ENCODE peak calls at places on chromosomes 5 and 9, in eight cellular contexts. P, F, O, Y, J, W, X and H are unnamed samples.

GRCh38 chr5:42992035-42992570 is 48.0 kb downstream of the ANXA2R start:
- DNase-seq in P (no peak), F (peak; percentile 72), O (peak; percentile 71), Y (peak; percentile 73), J (peak; percentile 84), W (peak; percentile 95), X (peak; percentile 91), H (peak; percentile 93)

GRCh38 chr9:93578844-93579243 is 2.5 kb downstream of the PHF2 start:
- DNase-seq in P (no peak), F (no peak), O (no peak), Y (no peak), J (no peak), W (no peak), X (peak; percentile 17), H (peak; percentile 34)

GRCh38 chr5:140312791-140313189 is 9.9 kb upstream of the PFDN1 start:
- DNase-seq in P (no peak), F (no peak), O (no peak), Y (no peak), J (no peak), W (no peak), X (no peak), H (no peak)

GRCh38 chr9:11275158-11275695 is 662.4 kb upstream of the PTPRD start:
- DNase-seq in P (no peak), F (no peak), O (no peak), Y (no peak), J (peak; percentile 5), W (no peak), X (no peak), H (no peak)

GRCh38 chr5:134555889-134556311 is 30.4 kb downstream of the JADE2 start:
- DNase-seq in P (peak; percentile 93), F (peak; percentile 97), O (no peak), Y (peak; percentile 72), J (peak; percentile 55), W (peak; percentile 89), X (no peak), H (no peak)

GRCh38 chr5:110414360-110414759 is 312.1 kb downstream of the TMEM232 start:
- DNase-seq in P (no peak), F (no peak), O (no peak), Y (no peak), J (no peak), W (no peak), X (no peak), H (no peak)

GRCh38 chr5:151078490-151079262 is 2.2 kb downstream of the TNIP1 start:
- DNase-seq in P (no peak), F (no peak), O (no peak), Y (no peak), J (peak; percentile 54), W (no peak), X (peak; percentile 56), H (no peak)

GRCh38 chr9:37862530-37862929 is 41.4 kb downstream of the SLC25A51 start:
- DNase-seq in P (no peak), F (no peak), O (no peak), Y (no peak), J (no peak), W (no peak), X (no peak), H (no peak)

GRCh38 chr9:73347720-73348119 is 196.1 kb downstream of the ANXA1 start:
- DNase-seq in P (no peak), F (no peak), O (no peak), Y (no peak), J (no peak), W (no peak), X (no peak), H (no peak)

DNA sequence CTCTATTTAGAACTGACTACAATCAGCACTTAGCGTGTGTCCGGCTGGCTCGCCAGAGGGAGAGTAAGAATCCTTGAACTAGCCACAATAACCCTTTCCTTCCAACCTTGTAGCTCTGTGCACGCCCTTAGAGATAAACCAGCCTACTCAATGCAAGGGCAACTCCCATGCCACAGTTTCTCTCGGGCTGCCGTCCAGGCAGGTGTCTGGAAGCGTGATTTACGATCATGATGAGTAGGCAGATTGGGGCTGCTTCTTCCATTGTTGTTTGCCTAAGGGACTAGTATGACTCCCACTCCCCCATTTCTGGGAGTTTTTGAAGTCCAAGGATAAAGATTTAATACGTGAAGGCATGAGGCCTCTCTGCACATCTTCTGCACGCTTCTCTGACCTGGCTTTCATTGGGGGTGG is 133.9 kb upstream of the MYO10 start:
- DNase-seq in P (peak; percentile 83), F (no peak), O (no peak), Y (no peak), J (no peak), W (no peak), X (no peak), H (no peak)
- H3K27ac ChIP-seq in P (peak overlapping the region; percentile 65), F (no peak overlapping the region), O (no peak overlapping the region), Y (no peak overlapping the region), J (no peak overlapping the region), W (no peak overlapping the region), X (no peak overlapping the region), H (no peak overlapping the region)

DNA sequence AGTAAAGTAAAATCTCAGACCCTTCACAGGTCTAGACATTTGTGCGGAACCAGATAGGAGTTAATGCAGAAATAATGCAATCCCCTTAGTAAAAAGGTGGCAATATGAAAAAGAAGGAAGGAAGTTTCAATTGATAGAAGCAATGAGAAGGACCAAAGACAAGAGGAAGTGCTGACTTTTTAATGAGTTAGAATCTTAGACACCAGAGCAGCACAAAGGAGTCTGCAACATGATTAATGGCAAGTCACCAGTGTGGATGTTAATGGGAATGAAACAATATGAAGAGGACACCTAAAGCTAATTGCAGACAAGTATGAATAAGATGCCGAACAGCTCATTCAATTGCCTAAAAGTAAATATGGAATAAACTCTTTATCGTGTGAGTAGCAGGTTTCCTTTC is 50.9 kb downstream of the MEGF9 start:
- DNase-seq in P (no peak), F (no peak), O (no peak), Y (no peak), J (no peak), W (no peak), X (no peak), H (no peak)
- H3K27ac ChIP-seq in P (no peak overlapping the region), F (no peak overlapping the region), O (no peak overlapping the region), Y (no peak overlapping the region), J (peak overlapping the region; percentile 21), W (no peak overlapping the region), X (no peak overlapping the region), H (no peak overlapping the region)

GRCh38 chr5:36311967-36312366 is 10.3 kb upstream of the RANBP3L start:
- DNase-seq in P (no peak), F (no peak), O (no peak), Y (no peak), J (no peak), W (no peak), X (no peak), H (no peak)
- H3K27ac ChIP-seq in P (no peak overlapping the region), F (no peak overlapping the region), O (no peak overlapping the region), Y (no peak overlapping the region), J (no peak overlapping the region), W (no peak overlapping the region), X (no peak overlapping the region), H (no peak overlapping the region)

GRCh38 chr5:172685036-172685435 is 44.0 kb downstream of the NEURL1B start:
- DNase-seq in P (no peak), F (no peak), O (no peak), Y (no peak), J (no peak), W (no peak), X (no peak), H (no peak)
- H3K27ac ChIP-seq in P (no peak overlapping the region), F (no peak overlapping the region), O (no peak overlapping the region), Y (no peak overlapping the region), J (no peak overlapping the region), W (no peak overlapping the region), X (no peak overlapping the region), H (no peak overlapping the region)

GRCh38 chr9:136536051-136536720 is 9.7 kb downstream of the NOTCH1 start:
- DNase-seq in P (no peak), F (no peak), O (no peak), Y (no peak), J (no peak), W (no peak), X (no peak), H (no peak)
- H3K27ac ChIP-seq in P (peak overlapping the region; percentile 100), F (no peak overlapping the region), O (peak overlapping the region; percentile 2), Y (no peak overlapping the region), J (no peak overlapping the region), W (no peak overlapping the region), X (no peak overlapping the region), H (no peak overlapping the region)

GRCh38 chr5:172877496-172878260 is 43.6 kb downstream of the ERGIC1 start:
- DNase-seq in P (no peak), F (no peak), O (no peak), Y (no peak), J (no peak), W (no peak), X (no peak), H (no peak)

GRCh38 chr5:172873513-172873912 is 39.5 kb downstream of the ERGIC1 start:
- DNase-seq in P (no peak), F (no peak), O (no peak), Y (no peak), J (no peak), W (no peak), X (no peak), H (no peak)

GRCh38 chr5:172874647-172875371 is 40.8 kb downstream of the ERGIC1 start:
- DNase-seq in P (no peak), F (no peak), O (no peak), Y (no peak), J (no peak), W (no peak), X (no peak), H (no peak)

GRCh38 chr5:172872997-172873491 is 39.0 kb downstream of the ERGIC1 start:
- DNase-seq in P (no peak), F (no peak), O (no peak), Y (no peak), J (peak; percentile 76), W (peak; percentile 90), X (no peak), H (peak; percentile 90)

DNA sequence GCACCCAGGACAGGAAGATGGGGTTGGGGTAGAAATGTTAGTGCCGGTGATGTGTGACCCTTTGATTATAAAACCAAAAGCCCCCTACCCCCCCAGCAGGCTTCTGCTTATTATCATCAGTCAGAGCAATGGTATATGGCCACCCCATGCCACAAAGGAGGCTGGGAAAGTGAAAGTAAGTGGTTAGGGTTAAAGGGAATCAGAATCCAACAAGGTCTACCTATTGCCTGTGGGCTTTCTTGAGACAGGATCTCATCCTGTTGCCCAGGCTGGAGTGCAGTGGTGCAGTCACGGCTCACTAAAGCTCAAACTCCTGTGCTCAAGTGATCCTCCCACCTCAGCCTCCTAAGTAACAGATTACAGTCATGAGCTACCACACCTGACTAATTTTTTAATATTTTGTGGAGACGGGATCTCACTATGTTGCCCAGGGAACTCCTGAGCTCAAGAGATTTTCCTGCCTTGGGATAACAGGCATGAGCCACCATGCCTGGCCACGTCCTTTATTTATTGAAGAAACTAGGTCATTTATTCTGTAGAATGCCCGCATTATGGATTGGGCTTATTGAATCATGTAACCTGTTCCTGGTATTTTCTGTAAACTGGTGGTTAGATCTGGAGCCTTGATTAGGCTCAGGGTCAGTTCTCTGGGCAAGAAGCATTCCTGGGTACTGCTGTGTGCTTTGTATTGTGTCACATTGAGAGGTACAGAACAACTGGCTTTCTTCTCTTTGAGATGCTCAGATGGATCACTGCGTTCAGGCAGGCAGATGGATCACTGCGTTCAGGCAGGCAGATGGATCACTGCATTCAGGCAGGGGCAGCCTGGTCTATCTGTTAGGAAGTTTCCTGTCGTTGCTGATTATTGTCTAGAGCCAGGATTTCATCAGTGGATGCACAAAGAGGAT is 41.6 kb downstream of the ERGIC1 start:
- DNase-seq in P (no peak), F (no peak), O (no peak), Y (no peak), J (no peak), W (no peak), X (no peak), H (no peak)
- H3K27ac ChIP-seq in P (no peak overlapping the region), F (peak overlapping the region; percentile 99), O (no peak overlapping the region), Y (no peak overlapping the region), J (peak overlapping the region; percentile 49), W (no peak overlapping the region), X (no peak overlapping the region), H (peak overlapping the region; percentile 86)

GRCh38 chr9:6229604-6230003 is 14.0 kb downstream of the IL33 start:
- DNase-seq in P (no peak), F (no peak), O (no peak), Y (no peak), J (no peak), W (no peak), X (no peak), H (no peak)
- H3K27ac ChIP-seq in P (no peak overlapping the region), F (peak overlapping the region; percentile 38), O (peak overlapping the region; percentile 30), Y (no peak overlapping the region), J (peak overlapping the region; percentile 42), W (no peak overlapping the region), X (no peak overlapping the region), H (peak overlapping the region; percentile 40)